ENCODE peak calls at places on chromosomes 16 and 17, in five cellular contexts. F is GM12878, Q is HepG2, N is SK-N-SH, I is K562. X is an unnamed sample.

GRCh38 chr16:35552763-35553162 is 2093.4 kb downstream of the TP53TG3F start:
- DNase-seq in N (peak; percentile 76), Q (no peak), F (no peak), I (no peak), X (no peak)

GRCh38 chr17:78086740-78087139 is 41.8 kb downstream of the TMC6 start:
- DNase-seq in F (no peak), N (no peak), Q (no peak), I (no peak), X (no peak)

GRCh38 chr16:9049241-9049640 is 42.2 kb upstream of the HAPSTR1 start:
- DNase-seq in N (no peak), I (no peak), Q (no peak), F (no peak), X (no peak)

GRCh38 chr16:59210955-59211541 is 476.9 kb upstream of the GOT2 start:
- DNase-seq in I (no peak), F (no peak), Q (peak; percentile 92), N (no peak), X (no peak)

GRCh38 chr16:67170168-67170947 is at the start of gene NOL3:
- DNase-seq in N (peak; percentile 93), F (peak; percentile 58), I (peak; percentile 91), Q (peak; percentile 87), X (peak; percentile 62)

GRCh38 chr17:1076982-1077302 is 80.0 kb downstream of the TIMM22 start:
- DNase-seq in I (no peak), F (no peak), N (no peak), Q (no peak), X (no peak)

GRCh38 chr17:68511671-68512246 is 471 bp upstream of the PRKAR1A start:
- DNase-seq in N (peak; percentile 93), I (peak; percentile 81), F (no peak), Q (peak; percentile 83), X (peak; percentile 66)

GRCh38 chr16:4500283-4500682 is 24.1 kb downstream of the HMOX2 start:
- DNase-seq in Q (peak; percentile 39), N (no peak), F (no peak), I (no peak), X (no peak)

GRCh38 chr17:15411556-15412198 is 55.7 kb downstream of the CDRT4 start:
- DNase-seq in I (no peak), N (no peak), F (no peak), Q (no peak), X (no peak)

GRCh38 chr17:80979547-80980378 is 11.9 kb upstream of the CHMP6 start:
- DNase-seq in Q (no peak), I (no peak), F (no peak), N (no peak), X (no peak)

GRCh38 chr17:80317706-80317980 is 57.0 kb downstream of the RNF213 start:
- DNase-seq in F (no peak), I (no peak), N (no peak), Q (no peak), X (no peak)

GRCh38 chr17:31095239-31096105 is 695 bp downstream of the NF1 start:
- DNase-seq in I (peak; percentile 82), Q (peak; percentile 7), F (no peak), N (peak; percentile 85), X (peak; percentile 32)

GRCh38 chr16:57637020-57637419 is 8.6 kb downstream of the ADGRG1 start:
- DNase-seq in Q (no peak), N (no peak), F (no peak), I (no peak), X (no peak)

GRCh38 chr16:81939164-81940067 is 71.9 kb downstream of the SDR42E1 start:
- DNase-seq in Q (no peak), I (no peak), N (no peak), F (no peak), X (no peak)

GRCh38 chr17:4480929-4481898 is 17.5 kb upstream of the SPNS2 start:
- DNase-seq in F (no peak), Q (no peak), N (no peak), I (no peak), X (no peak)

GRCh38 chr17:14741516-14741915 is 440.6 kb downstream of the HS3ST3B1 start:
- DNase-seq in F (no peak), N (no peak), Q (no peak), I (no peak), X (no peak)

GRCh38 chr17:28983286-28984240 is 22.3 kb downstream of the SEZ6 start:
- DNase-seq in N (no peak), I (peak; percentile 33), F (no peak), Q (no peak), X (no peak)

GRCh38 chr16:64089697-64090096 is 1032.2 kb downstream of the CDH11 start:
- DNase-seq in N (peak; percentile 13), F (no peak), I (no peak), Q (peak; percentile 50), X (no peak)

GRCh38 chr17:38587193-38587592 is 18.6 kb downstream of the SRCIN1 start:
- DNase-seq in I (no peak), F (no peak), Q (no peak), N (no peak), X (no peak)

GRCh38 chr16:46927273-46927672 is 43.1 kb downstream of the GPT2 start:
- DNase-seq in I (no peak), Q (no peak), N (no peak), F (no peak), X (no peak)

GRCh38 chr17:62110923-62111484 is 45.9 kb upstream of the MED13 start:
- DNase-seq in I (no peak), F (no peak), Q (no peak), N (no peak), X (no peak)

GRCh38 chr16:68436581-68436980 is 11.7 kb downstream of the SMPD3 start:
- DNase-seq in Q (no peak), F (no peak), N (no peak), I (peak; percentile 69), X (no peak)

GRCh38 chr16:17161034-17161433 is 309.7 kb downstream of the XYLT1 start:
- DNase-seq in Q (no peak), N (no peak), I (no peak), F (no peak), X (no peak)

GRCh38 chr16:69858196-69859104 is 92.7 kb upstream of the CLEC18A start:
- DNase-seq in F (no peak), N (no peak), Q (peak; percentile 54), I (no peak), X (no peak)

GRCh38 chr16:68072038-68072695 is 13.0 kb upstream of the NFATC3 start:
- DNase-seq in I (peak; percentile 34), N (no peak), Q (no peak), F (no peak), X (no peak)

GRCh38 chr17:12386240-12386639 is 279.4 kb upstream of the MYOCD start:
- DNase-seq in N (no peak), Q (no peak), I (no peak), F (no peak), X (no peak)

GRCh38 chr17:71460943-71461342 is 659.9 kb upstream of the SOX9 start:
- DNase-seq in F (no peak), Q (no peak), N (no peak), I (no peak), X (peak; percentile 28)

GRCh38 chr16:30087181-30087898 is 4.4 kb downstream of the TBX6 start:
- DNase-seq in F (no peak), N (no peak), Q (no peak), I (no peak), X (no peak)

GRCh38 chr16:21001262-21001661 is 100.7 kb downstream of the LYRM1 start:
- DNase-seq in F (no peak), N (peak; percentile 26), I (peak; percentile 39), Q (peak; percentile 46), X (peak; percentile 36)

GRCh38 chr16:20997147-20997546 is 96.6 kb downstream of the LYRM1 start:
- DNase-seq in F (no peak), Q (no peak), I (no peak), N (no peak), X (no peak)

GRCh38 chr16:20995711-20996110 is 95.1 kb downstream of the LYRM1 start:
- DNase-seq in F (no peak), I (no peak), Q (no peak), N (no peak), X (no peak)
- TF ChIP-seq FOXM1 in F (no peak), I (no peak), Q (no peak), N (no peak), X (no peak)

GRCh38 chr17:65360961-65361552 is 200.4 kb downstream of the AXIN2 start:
- DNase-seq in N (no peak), I (no peak), F (no peak), Q (no peak), X (no peak)

GRCh38 chr17:65364408-65364807 is 197.0 kb downstream of the AXIN2 start:
- DNase-seq in I (no peak), N (no peak), Q (no peak), F (no peak), X (no peak)

GRCh38 chr17:65366102-65366844 is 195.2 kb downstream of the AXIN2 start:
- DNase-seq in N (no peak), I (no peak), Q (no peak), F (no peak), X (no peak)

GRCh38 chr17:65365209-65365608 is 196.2 kb downstream of the AXIN2 start:
- DNase-seq in F (no peak), N (no peak), Q (no peak), I (no peak), X (no peak)

GRCh38 chr17:65362826-65363225 is 198.6 kb downstream of the AXIN2 start:
- DNase-seq in Q (no peak), N (no peak), F (no peak), I (no peak), X (no peak)
- TF ChIP-seq FOXM1 in Q (no peak), N (no peak), F (no peak), I (no peak), X (no peak)

GRCh38 chr16:31440511-31441184 is 1.9 kb downstream of the ZNF843 start:
- DNase-seq in I (no peak), Q (no peak), F (no peak), N (no peak), X (no peak)
- TF ChIP-seq FOXM1 in I (no peak), Q (no peak), F (no peak), N (no peak), X (no peak)

GRCh38 chr16:19238386-19238785 is 47.1 kb upstream of the CLEC19A start:
- DNase-seq in I (no peak), F (no peak), Q (no peak), N (no peak), X (no peak)
- TF ChIP-seq FOXM1 in I (no peak), F (no peak), Q (no peak), N (no peak), X (no peak)

DNA sequence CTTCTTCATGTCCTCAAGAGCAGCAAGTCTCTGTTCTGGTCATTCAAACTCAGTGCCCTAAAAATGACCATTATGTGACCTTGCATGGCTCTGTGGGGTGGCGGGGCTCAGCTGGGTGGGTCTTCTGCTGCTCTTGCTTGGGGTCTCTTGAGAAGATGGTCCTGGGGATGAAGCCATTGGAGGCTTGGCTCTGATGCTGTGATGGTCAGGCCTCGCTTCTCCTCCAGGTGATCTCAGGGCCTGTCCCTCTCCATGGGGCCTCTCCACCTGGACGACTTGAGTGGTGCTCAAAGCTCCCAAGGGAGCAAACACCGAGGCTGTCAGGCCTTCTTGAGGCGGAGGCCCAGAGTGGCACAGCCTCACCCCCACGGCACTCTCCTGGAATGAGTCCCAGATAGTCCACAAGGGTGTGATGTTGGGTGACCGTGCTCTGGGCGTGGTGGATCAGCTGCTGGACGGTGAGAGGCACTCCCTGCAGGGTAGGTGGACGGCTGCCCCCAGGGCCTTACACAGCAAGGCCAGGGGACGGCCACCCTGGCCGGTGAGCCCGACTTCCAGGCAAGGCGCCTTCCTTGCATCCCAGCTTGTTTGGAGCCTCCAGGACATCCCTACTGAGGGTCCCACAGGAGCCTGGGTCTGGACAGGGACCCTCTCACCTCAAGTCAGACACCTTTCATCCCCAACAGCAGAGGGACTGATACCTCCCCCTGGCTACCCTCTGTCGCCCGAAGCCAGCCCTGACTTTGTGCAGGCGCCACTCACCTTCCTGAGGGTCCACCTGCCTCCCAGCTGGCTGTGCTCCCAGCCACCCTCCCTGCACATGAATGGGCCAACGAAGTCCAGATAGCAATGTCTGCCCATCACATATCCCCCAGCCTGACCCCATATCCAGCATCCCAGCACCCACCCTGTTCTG is 48.7 kb downstream of the USP22 start:
- DNase-seq in Q (no peak), N (peak; percentile 10), F (no peak), I (no peak), X (no peak)
- TF ChIP-seq FOXM1 in Q (no peak), N (no peak), F (no peak), I (no peak), X (no peak)

X was measured in HEK293T.